ENCODE peak calls at places on chromosomes 4 and X, in four cellular contexts. R is kidney glomerular epithelial cell, K is germinal center, X is fibroblast of the aortic adventitia. J is an unnamed sample.

GRCh38 chr4:76748649-76749048 is 149.3 kb downstream of the SOWAHB start:
- DNase-seq in R (peak; percentile 14), K (peak; percentile 36), X (peak; percentile 57), J (no peak)

GRCh38 chrX:10350221-10350620 is 193.4 kb downstream of the CLCN4 start:
- DNase-seq in R (no peak), X (no peak), K (no peak), J (no peak)

GRCh38 chrX:13013353-13014110 is 30.9 kb downstream of the FAM9C start:
- DNase-seq in K (peak; percentile 24), X (no peak), R (no peak), J (no peak)

GRCh38 chr4:46975841-46976551 is 17.4 kb downstream of the GABRA4 start:
- DNase-seq in X (peak; percentile 11), R (no peak), K (no peak), J (no peak)

GRCh38 chr4:11625206-11625605 is 196.5 kb upstream of the HS3ST1 start:
- DNase-seq in K (no peak), X (no peak), R (no peak), J (no peak)

GRCh38 chr4:2105559-2105958 is 46.4 kb downstream of the NAT8L start:
- DNase-seq in X (peak; percentile 9), K (no peak), R (no peak), J (no peak)

GRCh38 chr4:169485791-169486742 is 126.3 kb downstream of the NEK1 start:
- DNase-seq in X (peak; percentile 81), R (peak; percentile 23), K (peak; percentile 23), J (peak; percentile 4)

GRCh38 chr4:124641715-124642380 is 70.7 kb downstream of the ANKRD50 start:
- DNase-seq in R (peak; percentile 97), X (peak; percentile 83), K (no peak), J (no peak)

GRCh38 chr4:165779950-165780670 is 92.9 kb upstream of the TLL1 start:
- DNase-seq in X (peak; percentile 81), R (peak; percentile 41), K (no peak), J (no peak)

GRCh38 chrX:40845331-40845911 is 110.1 kb upstream of the MED14 start:
- DNase-seq in X (peak; percentile 93), K (no peak), R (peak; percentile 79), J (no peak)

GRCh38 chr4:4578981-4579380 is 37.1 kb upstream of the STX18 start:
- DNase-seq in K (no peak), X (no peak), R (no peak), J (no peak)